ENCODE peak calls at places on chromosomes 3 and 15, in eight cellular contexts. W is H9; P is kidney; G is GM12878; B is pancreas; Q is CD4-positive, alpha-beta T cell; D is upper lobe of left lung; L is astrocyte. C is an unnamed sample. For H3K9me3, the result is how much of the 10 kb centered on the place peaks cover.

GRCh38 chr15:50148362-50148963 is 29.4 kb upstream of the ATP8B4 start:
- DNase-seq in W (peak), P (no peak), G (no peak), B (no peak), Q (no peak), D (no peak), L (peak), C (no peak)

GRCh38 chr3:55631766-55632331 is 144.7 kb upstream of the WNT5A start:
- DNase-seq in W (no peak), P (no peak), G (no peak), B (no peak), Q (no peak), D (no peak), L (no peak), C (no peak)

GRCh38 chr3:47016934-47017435 is 37.5 kb downstream of the NBEAL2 start:
- DNase-seq in W (no peak), P (no peak), G (peak), B (no peak), Q (peak), D (peak), L (peak), C (no peak)

GRCh38 chr3:144622845-144623244 is 651.2 kb downstream of the DIPK2A start:
- DNase-seq in W (no peak), P (no peak), G (no peak), B (no peak), Q (no peak), D (no peak), L (no peak), C (no peak)

GRCh38 chr15:80275946-80276345 is 23.9 kb upstream of the CTXND1 start:
- DNase-seq in W (no peak), P (no peak), G (no peak), B (no peak), Q (no peak), D (no peak), L (peak), C (no peak)

GRCh38 chr3:140931801-140932200 is 9.8 kb upstream of the SLC25A36 start:
- DNase-seq in W (no peak), P (no peak), G (no peak), B (no peak), Q (no peak), D (no peak), L (peak), C (no peak)

GRCh38 chr3:85691196-85691595 is 732.4 kb downstream of the CADM2 start:
- DNase-seq in W (no peak), P (no peak), G (no peak), B (no peak), Q (no peak), D (no peak), L (no peak), C (no peak)

GRCh38 chr3:178900244-178900643 is 171.4 kb downstream of the ZMAT3 start:
- DNase-seq in W (no peak), P (no peak), G (no peak), B (no peak), Q (no peak), D (no peak), L (no peak), C (no peak)

GRCh38 chr15:56869573-56869972 is 48.9 kb upstream of the TCF12 start:
- DNase-seq in W (no peak), P (no peak), G (no peak), B (no peak), Q (no peak), D (peak), L (no peak), C (no peak)

GRCh38 chr3:195421410-195421809 is 21.4 kb downstream of the ACAP2 start:
- DNase-seq in W (no peak), P (no peak), G (no peak), B (no peak), Q (no peak), D (no peak), L (peak), C (no peak)

GRCh38 chr3:195411831-195412230 is 31.0 kb downstream of the ACAP2 start:
- DNase-seq in W (no peak), P (no peak), G (no peak), B (no peak), Q (no peak), D (no peak), L (peak), C (no peak)

GRCh38 chr3:195416795-195417194 is 26.0 kb downstream of the ACAP2 start:
- DNase-seq in W (no peak), P (no peak), G (no peak), B (no peak), Q (no peak), D (no peak), L (peak), C (no peak)
- H3K9me3 ChIP-seq in W (under half), P (under half), G (under half), B (under half), Q (under half), D (under half), L (under half), C (under half)

DNA sequence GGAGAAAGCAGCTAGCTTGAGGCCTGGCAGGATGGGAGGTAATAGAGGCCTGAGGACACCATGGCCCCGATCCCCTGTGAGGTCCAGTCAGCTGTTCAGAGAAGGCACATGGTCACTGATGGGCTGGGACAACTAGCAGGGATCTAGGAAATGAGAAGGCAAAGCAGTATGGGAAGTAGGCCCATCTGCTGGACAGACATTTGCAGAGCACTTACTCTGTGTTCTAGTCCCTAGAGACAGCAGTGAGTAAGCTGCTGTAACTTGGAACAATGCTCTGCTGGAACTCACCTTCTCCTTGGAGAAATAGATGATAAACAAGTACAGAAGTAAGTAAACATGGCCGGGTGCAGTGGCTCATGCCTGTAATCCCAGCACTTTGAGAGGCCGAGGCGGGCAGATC is 7.1 kb downstream of the ECE2 start:
- DNase-seq in W (no peak), P (no peak), G (no peak), B (no peak), Q (no peak), D (no peak), L (no peak), C (no peak)
- H3K9me3 ChIP-seq in W (under half), P (under half), G (under half), B (under half), Q (under half), D (under half), L (under half), C (under half)

DNA sequence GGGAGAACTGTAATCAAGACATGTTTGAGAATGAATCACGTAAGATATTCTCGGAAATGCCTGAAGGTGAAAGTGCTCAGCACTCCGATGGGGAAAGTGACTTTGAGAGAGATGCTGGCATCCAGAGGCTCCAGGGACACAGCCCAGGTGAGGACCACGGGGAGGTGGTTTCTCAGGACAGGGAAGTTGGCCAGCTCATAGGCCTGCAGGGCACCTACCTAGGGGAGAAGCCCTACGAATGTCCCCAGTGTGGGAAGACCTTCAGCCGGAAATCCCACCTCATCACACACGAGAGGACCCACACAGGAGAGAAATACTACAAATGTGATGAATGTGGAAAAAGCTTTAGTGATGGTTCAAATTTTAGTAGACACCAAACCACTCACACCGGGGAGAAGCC is 19.8 kb downstream of the ZSCAN2 start:
- DNase-seq in W (no peak), P (peak), G (no peak), B (no peak), Q (no peak), D (no peak), L (no peak), C (no peak)
- H3K9me3 ChIP-seq in W (under half), P (under half), G (under half), B (under half), Q (under half), D (under half), L (under half), C (under half)

DNA sequence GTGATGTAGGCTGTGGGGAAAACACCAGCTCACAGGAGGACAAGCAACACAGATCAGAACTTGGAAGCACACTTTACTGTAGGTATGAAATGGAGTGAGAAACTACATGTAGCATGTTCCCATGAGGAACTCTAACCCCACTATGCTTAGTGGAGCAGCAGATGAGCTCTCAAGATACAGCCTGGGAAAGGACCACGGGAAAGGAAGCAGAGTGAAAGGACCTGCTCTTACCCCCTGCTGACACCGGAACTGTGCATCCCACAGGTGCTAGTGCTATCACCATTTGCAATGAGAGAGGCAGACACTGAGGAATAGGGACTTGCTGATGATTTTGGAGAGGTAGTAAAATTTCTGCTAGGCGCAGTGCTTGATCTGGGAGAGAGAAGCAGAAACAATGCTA is 28.6 kb downstream of the USP4 start:
- DNase-seq in W (no peak), P (no peak), G (peak), B (no peak), Q (no peak), D (no peak), L (no peak), C (no peak)
- H3K9me3 ChIP-seq in W (under half), P (under half), G (under half), B (under half), Q (under half), D (under half), L (under half), C (under half)

DNA sequence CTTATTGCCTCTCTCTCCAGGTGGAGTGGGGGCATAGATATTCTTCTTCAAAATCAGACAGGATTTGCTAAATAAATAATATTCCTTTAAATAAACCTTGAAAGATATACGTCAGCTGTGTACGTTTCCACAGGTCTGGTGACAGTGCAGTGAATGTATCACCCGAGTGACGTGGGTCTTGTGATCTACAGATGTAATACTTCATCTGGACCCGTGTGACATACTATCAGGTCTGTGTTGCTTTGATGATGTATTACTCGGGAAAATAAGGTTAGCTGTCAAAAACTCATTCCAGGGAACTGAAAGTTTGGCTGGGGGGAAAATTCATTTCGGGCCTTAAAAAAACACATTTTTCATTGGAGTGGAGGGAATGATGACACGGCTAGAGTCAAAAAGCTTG is 302.8 kb downstream of the CHL1 start:
- DNase-seq in W (no peak), P (no peak), G (no peak), B (no peak), Q (no peak), D (no peak), L (no peak), C (no peak)
- H3K9me3 ChIP-seq in W (under half), P (under half), G (under half), B (under half), Q (under half), D (under half), L (under half), C (under half)

GRCh38 chr3:20696393-20697045 is 510.5 kb upstream of the SGO1 start:
- DNase-seq in W (no peak), P (no peak), G (no peak), B (no peak), Q (no peak), D (no peak), L (no peak), C (no peak)
- H3K9me3 ChIP-seq in W (under half), P (under half), G (under half), B (under half), Q (under half), D (under half), L (under half), C (under half)

DNA sequence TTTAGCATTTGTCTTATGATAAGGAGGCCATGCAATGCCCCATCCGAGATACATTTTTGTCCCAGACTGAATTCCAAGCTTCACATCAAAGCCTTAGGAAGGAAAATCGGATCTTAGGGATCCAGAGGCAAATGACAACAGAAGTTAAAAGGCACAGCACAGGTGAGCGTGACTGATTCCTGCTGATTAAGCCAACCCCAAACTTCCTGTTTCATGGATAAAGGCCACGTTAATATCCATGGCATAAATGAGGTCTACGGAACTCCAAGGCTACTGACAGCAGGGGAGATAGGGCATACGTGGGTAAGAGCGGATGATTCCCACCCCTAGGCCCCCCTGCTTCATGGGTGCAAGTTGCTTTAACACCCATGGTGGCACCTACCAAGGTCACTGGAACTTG is 471.6 kb downstream of the FHIT start:
- DNase-seq in W (no peak), P (no peak), G (no peak), B (no peak), Q (no peak), D (no peak), L (no peak), C (no peak)
- H3K9me3 ChIP-seq in W (under half), P (under half), G (under half), B (under half), Q (under half), D (under half), L (under half), C (under half)

GRCh38 chr15:58602823-58603222 is 146.7 kb downstream of the ADAM10 start:
- DNase-seq in W (no peak), P (no peak), G (no peak), B (no peak), Q (no peak), D (no peak), L (no peak), C (no peak)
- H3K9me3 ChIP-seq in W (under half), P (under half), G (under half), B (under half), Q (under half), D (under half), L (under half), C (under half)

GRCh38 chr15:100602064-100602821 is at the start of the genes ASB7 and LINS1:
- DNase-seq in W (peak), P (peak), G (peak), B (peak), Q (peak), D (peak), L (peak), C (peak)

GRCh38 chr15:100602822-100603393 is 519 bp downstream of the ASB7 start:
- DNase-seq in W (peak), P (no peak), G (peak), B (peak), Q (no peak), D (no peak), L (peak), C (peak)

GRCh38 chr15:100601158-100601557 is 826 bp downstream of the LINS1 start:
- DNase-seq in W (no peak), P (no peak), G (no peak), B (no peak), Q (peak), D (peak), L (peak), C (peak)

GRCh38 chr15:100598655-100599054 is 3.3 kb downstream of the LINS1 start:
- DNase-seq in W (no peak), P (no peak), G (no peak), B (no peak), Q (no peak), D (no peak), L (no peak), C (no peak)

GRCh38 chr15:100601628-100602063 is 338 bp downstream of the LINS1 start:
- DNase-seq in W (no peak), P (no peak), G (no peak), B (no peak), Q (no peak), D (no peak), L (no peak), C (no peak)
- H3K9me3 ChIP-seq in W (under half), P (under half), G (under half), B (under half), Q (under half), D (under half), L (under half), C (under half)

GRCh38 chr3:129126726-129127280 is 5.2 kb upstream of the RAB43 start:
- DNase-seq in W (no peak), P (no peak), G (no peak), B (no peak), Q (no peak), D (no peak), L (no peak), C (no peak)
- H3K9me3 ChIP-seq in W (under half), P (under half), G (under half), B (under half), Q (under half), D (under half), L (under half), C (under half)

C was measured in T-helper 17 cell.